ENCODE peak calls at places on chromosomes 12 and 14, in seven cellular contexts. F, X, D, G, C, E and I are unnamed samples.

GRCh38 chr12:52806821-52807543 is 6.9 kb downstream of the KRT4 start:
- DNase-seq in E (no peak), G (no peak), F (no peak), C (no peak), X (no peak), D (no peak), I (no peak)

GRCh38 chr14:95227279-95227860 is 70.0 kb upstream of the DICER1 start:
- DNase-seq in G (no peak), D (no peak), C (peak; percentile 11), X (peak; percentile 63), E (no peak), F (no peak), I (no peak)

GRCh38 chr12:46886541-46887041 is 60.8 kb upstream of the SLC38A4 start:
- DNase-seq in D (no peak), X (peak; percentile 75), F (peak; percentile 85), G (no peak), E (peak; percentile 55), C (peak; percentile 13), I (no peak)

GRCh38 chr12:12466157-12466556 is 96.5 kb downstream of the DUSP16 start:
- DNase-seq in C (no peak), E (no peak), G (no peak), D (no peak), X (no peak), F (no peak), I (no peak)

GRCh38 chr12:115771065-115771464 is 506.4 kb downstream of the MED13L start:
- DNase-seq in D (peak; percentile 56), E (no peak), G (no peak), C (no peak), F (no peak), X (no peak), I (no peak)

GRCh38 chr12:53843545-53843944 is 91.8 kb upstream of the CISTR start:
- DNase-seq in C (no peak), G (no peak), F (no peak), X (no peak), D (no peak), E (no peak), I (no peak)

GRCh38 chr12:95763809-95764253 is 26.7 kb downstream of the NTN4 start:
- DNase-seq in D (no peak), C (peak; percentile 95), G (peak; percentile 27), X (peak; percentile 94), E (peak; percentile 83), F (peak; percentile 91), I (no peak)

GRCh38 chr12:63802012-63802608 is 22.4 kb downstream of the RXYLT1 start:
- DNase-seq in E (peak; percentile 56), F (peak; percentile 13), X (no peak), D (peak; percentile 28), G (no peak), C (peak; percentile 24), I (no peak)

GRCh38 chr12:42794811-42795210 is 205.3 kb upstream of the PRICKLE1 start:
- DNase-seq in G (no peak), D (no peak), X (peak; percentile 12), F (peak; percentile 39), C (peak; percentile 5), E (no peak), I (no peak)

GRCh38 chr12:113961921-113962710 is 4.0 kb downstream of the RBM19 start:
- DNase-seq in F (peak; percentile 52), C (peak; percentile 80), G (peak; percentile 25), E (peak; percentile 14), X (peak; percentile 24), D (no peak), I (no peak)

GRCh38 chr14:99348816-99349609 is 77.0 kb upstream of the BCL11B start:
- DNase-seq in G (no peak), D (no peak), F (no peak), X (no peak), E (no peak), C (no peak), I (no peak)

GRCh38 chr12:108724054-108724889 is 7.0 kb downstream of the CORO1C start:
- DNase-seq in F (peak; percentile 66), C (peak; percentile 76), X (peak; percentile 76), D (no peak), G (no peak), E (no peak), I (no peak)

GRCh38 chr12:64147860-64148259 is 74.2 kb downstream of the KICS2 start:
- DNase-seq in F (no peak), X (no peak), G (no peak), D (no peak), E (peak; percentile 37), C (no peak), I (no peak)

GRCh38 chr12:46908936-46909635 is 83.3 kb upstream of the SLC38A4 start:
- DNase-seq in D (no peak), E (no peak), C (peak; percentile 95), X (no peak), G (no peak), F (peak; percentile 93), I (no peak)

GRCh38 chr14:53019391-53019790 is 68.5 kb upstream of the FERMT2 start:
- DNase-seq in D (no peak), E (no peak), C (no peak), G (no peak), X (no peak), F (no peak), I (no peak)

GRCh38 chr14:92520102-92520651 is 6.6 kb downstream of the RIN3 start:
- DNase-seq in G (no peak), F (no peak), C (no peak), X (no peak), D (no peak), E (no peak), I (no peak)

GRCh38 chr14:19878029-19878642 is 3.2 kb downstream of the OR4K2 start:
- DNase-seq in G (peak; percentile 2), D (no peak), C (peak; percentile 10), X (no peak), E (peak; percentile 0), F (peak; percentile 12), I (no peak)

GRCh38 chr12:97283297-97283696 is 179.3 kb upstream of the RMST start:
- DNase-seq in X (no peak), C (no peak), E (no peak), D (no peak), F (no peak), G (no peak), I (no peak)

GRCh38 chr14:95527392-95528002 is 7.4 kb upstream of the GLRX5 start:
- DNase-seq in X (peak; percentile 72), D (no peak), E (peak; percentile 92), F (no peak), C (peak; percentile 57), G (no peak), I (peak; percentile 71)

GRCh38 chr14:24130717-24131548 is 474 bp downstream of the FITM1 start:
- DNase-seq in E (no peak), D (peak; percentile 86), G (no peak), F (no peak), C (no peak), X (no peak), I (no peak)

GRCh38 chr14:51880810-51881580 is 20.6 kb downstream of the GNG2 start:
- DNase-seq in E (no peak), D (no peak), F (no peak), G (no peak), X (no peak), C (no peak), I (no peak)

GRCh38 chr12:6541371-6542165 is 7.3 kb downstream of the GAPDH start:
- DNase-seq in C (no peak), D (no peak), E (no peak), G (no peak), X (no peak), F (no peak), I (no peak)

GRCh38 chr12:5200276-5201087 is 156.8 kb downstream of the KCNA5 start:
- DNase-seq in F (no peak), E (no peak), D (peak; percentile 84), C (peak; percentile 18), G (no peak), X (peak; percentile 20), I (no peak)

GRCh38 chr14:91693342-91693741 is 38.5 kb downstream of the CATSPERB start:
- DNase-seq in C (peak; percentile 92), G (no peak), F (peak; percentile 91), X (no peak), E (peak; percentile 69), D (no peak), I (no peak)

GRCh38 chr12:10705655-10706054 is 17.5 kb downstream of the YBX3 start:
- DNase-seq in E (peak; percentile 77), F (no peak), X (no peak), G (no peak), D (no peak), C (no peak), I (no peak)

GRCh38 chr12:26691234-26691970 is 141.6 kb downstream of the ITPR2 start:
- DNase-seq in C (peak; percentile 97), X (peak; percentile 97), E (peak; percentile 92), G (peak; percentile 89), F (peak; percentile 98), D (peak; percentile 33), I (no peak)
- TF ChIP-seq CTCF in C (no peak), X (no peak), E (no peak), G (no peak), F (no peak), D (no peak), I (no peak)

DNA sequence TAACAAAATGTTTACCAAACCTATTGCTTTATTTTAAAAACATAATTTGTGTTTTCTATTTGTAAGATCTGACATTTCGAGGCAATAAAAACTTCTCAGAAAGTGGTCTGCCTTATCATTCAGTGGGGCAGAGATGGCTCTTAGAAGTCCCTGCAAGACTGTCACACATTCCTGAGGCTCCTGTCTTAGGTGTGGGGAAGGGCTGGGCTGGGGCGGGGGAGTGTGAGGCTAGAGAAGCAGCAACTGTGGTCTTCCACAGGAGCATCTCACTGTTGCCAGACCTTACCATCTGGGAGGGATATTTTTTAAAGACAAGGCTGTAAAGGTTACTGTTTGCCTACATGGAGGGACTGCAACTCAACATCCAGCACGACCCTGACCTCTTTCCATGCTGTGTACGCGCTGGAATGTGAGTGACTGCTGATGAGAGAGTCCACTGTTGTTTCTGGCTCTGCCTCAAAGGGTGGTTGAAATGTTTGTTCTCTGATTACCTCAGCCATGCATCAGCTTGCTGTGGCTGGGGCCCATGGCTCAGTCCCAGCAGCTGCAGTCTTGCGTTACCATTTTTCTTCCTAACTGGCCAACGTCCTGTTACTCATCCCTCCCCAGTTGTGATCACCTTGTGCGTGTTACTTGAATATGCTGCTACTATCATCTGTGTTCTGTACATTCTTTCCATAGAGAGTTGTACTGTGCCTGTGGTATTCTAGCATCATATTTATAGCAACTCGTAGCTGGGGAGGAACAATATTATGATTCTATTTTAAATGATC is 12.4 kb downstream of the ERG28 start:
- DNase-seq in E (peak; percentile 90), G (peak; percentile 40), D (peak; percentile 62), F (peak; percentile 86), C (peak; percentile 94), X (peak; percentile 98), I (no peak)
- TF ChIP-seq CTCF in E (no peak), G (no peak), D (no peak), F (no peak), C (no peak), X (no peak), I (no peak)

GRCh38 chr14:21233457-21234076 is 35.7 kb downstream of the HNRNPC start:
- DNase-seq in X (no peak), F (no peak), D (no peak), E (no peak), G (no peak), C (no peak), I (no peak)
- TF ChIP-seq CTCF in X (peak; percentile 56), F (peak; percentile 19), D (peak; percentile 54), E (peak; percentile 42), G (peak; percentile 26), C (peak; percentile 36), I (no peak)

DNA sequence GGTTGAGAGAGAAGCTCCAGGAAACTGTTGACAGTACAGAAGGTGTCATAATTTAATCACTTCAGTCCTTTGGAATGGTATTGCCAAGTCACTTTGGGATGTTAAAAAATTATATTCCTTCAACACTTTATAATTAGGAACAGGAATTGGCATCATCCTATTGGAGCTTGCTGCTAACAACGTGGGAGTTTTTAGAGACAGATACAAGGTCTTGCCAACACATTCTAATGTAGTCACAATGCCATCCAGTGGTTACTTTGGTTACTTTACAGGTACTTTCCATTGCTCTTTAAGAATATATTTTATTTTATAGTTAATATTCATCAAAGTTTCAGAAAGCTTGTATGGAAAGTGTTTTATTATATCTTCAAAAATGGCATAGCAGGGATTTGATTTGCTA is 310.1 kb downstream of the SYT1 start:
- DNase-seq in E (peak; percentile 88), D (peak; percentile 33), G (peak; percentile 20), X (peak; percentile 18), F (peak; percentile 36), C (peak; percentile 70), I (no peak)
- TF ChIP-seq CTCF in E (peak; percentile 52), D (peak; percentile 31), G (no peak), X (peak; percentile 34), F (peak; percentile 12), C (peak; percentile 47), I (no peak)